ENCODE peak calls at places on chromosomes 2 and 18, in five cellular contexts. S, X, P, M and W are unnamed samples.

GRCh38 chr2:213087040-213087439 is 64.4 kb downstream of the IKZF2 start:
- DNase-seq in P (no peak), S (no peak), M (no peak), X (no peak), W (no peak)

GRCh38 chr18:35355140-35355618 is 11.0 kb upstream of the ZNF24 start:
- DNase-seq in M (peak; percentile 83), S (peak; percentile 32), X (no peak), P (peak; percentile 81), W (peak; percentile 76)

GRCh38 chr18:36322408-36322728 is 24.9 kb downstream of the FHOD3 start:
- DNase-seq in M (no peak), X (no peak), P (no peak), S (no peak), W (no peak)

GRCh38 chr2:177466337-177467195 is 74.0 kb downstream of the AGPS start:
- DNase-seq in S (no peak), X (no peak), P (no peak), M (no peak), W (no peak)

GRCh38 chr2:16168506-16169264 is 228.3 kb downstream of the MYCN start:
- DNase-seq in S (no peak), M (no peak), X (no peak), P (no peak), W (no peak)

GRCh38 chr2:238094438-238095022 is 5.6 kb upstream of the ESPNL start:
- DNase-seq in P (no peak), X (no peak), M (peak; percentile 72), S (no peak), W (no peak)

GRCh38 chr18:42883177-42883576 is 232.3 kb downstream of the RIT2 start:
- DNase-seq in M (no peak), P (no peak), S (no peak), X (no peak), W (no peak)

GRCh38 chr18:51196811-51197660 is 445 bp downstream of the MEX3C start:
- DNase-seq in P (peak; percentile 82), M (peak; percentile 84), X (no peak), S (peak; percentile 39), W (peak; percentile 22)

GRCh38 chr2:55888941-55889340 is 34.6 kb downstream of the EFEMP1 start:
- DNase-seq in P (no peak), X (no peak), S (no peak), M (no peak), W (no peak)

GRCh38 chr2:3200420-3200939 is 177.1 kb downstream of the EIPR1 start:
- DNase-seq in P (no peak), X (no peak), M (no peak), S (no peak), W (no peak)

GRCh38 chr2:52518673-52519072 is 1248.9 kb upstream of the CHAC2 start:
- DNase-seq in S (no peak), P (no peak), X (no peak), M (no peak), W (no peak)

GRCh38 chr2:22879009-22879863 is 505.7 kb upstream of the KLHL29 start:
- DNase-seq in M (no peak), X (no peak), S (no peak), P (no peak), W (no peak)

GRCh38 chr18:23943903-23944624 is 70.5 kb upstream of the TTC39C start:
- DNase-seq in S (no peak), M (no peak), P (peak; percentile 50), X (no peak), W (no peak)

GRCh38 chr2:111905990-111906735 is 7.8 kb downstream of the MERTK start:
- DNase-seq in M (no peak), X (no peak), S (peak; percentile 2), P (no peak), W (no peak)

GRCh38 chr2:60552851-60553495 is 481 bp downstream of the BCL11A start:
- DNase-seq in S (no peak), M (no peak), P (no peak), X (no peak), W (no peak)

GRCh38 chr2:28661589-28662001 is 90.0 kb upstream of the PPP1CB start:
- DNase-seq in P (peak; percentile 95), S (no peak), M (no peak), X (no peak), W (peak; percentile 39)

GRCh38 chr2:149082781-149083180 is 44.3 kb downstream of the LYPD6B start:
- DNase-seq in X (no peak), S (no peak), M (no peak), P (no peak), W (no peak)

GRCh38 chr18:58027341-58027740 is 16.7 kb upstream of the NEDD4L start:
- DNase-seq in P (no peak), X (no peak), S (no peak), M (no peak), W (no peak)

GRCh38 chr2:70596293-70596692 is 42.7 kb upstream of the TGFA start:
- DNase-seq in M (no peak), P (no peak), X (no peak), S (no peak), W (no peak)

GRCh38 chr2:70598197-70598596 is 44.6 kb upstream of the TGFA start:
- DNase-seq in M (no peak), P (no peak), X (no peak), S (no peak), W (no peak)

GRCh38 chr2:70596739-70597138 is 43.1 kb upstream of the TGFA start:
- DNase-seq in P (no peak), X (no peak), S (no peak), M (no peak), W (no peak)
- TF ChIP-seq EP300 in P (no peak), X (no peak), S (no peak), M (no peak), W (no peak)

GRCh38 chr2:106201656-106202055 is 7.6 kb upstream of the UXS1 start:
- DNase-seq in M (no peak), P (no peak), X (no peak), S (no peak), W (no peak)

GRCh38 chr2:106193977-106194778 is at the start of gene UXS1:
- DNase-seq in P (peak; percentile 99), M (peak; percentile 98), S (peak; percentile 99), X (peak; percentile 84), W (peak; percentile 94)

GRCh38 chr2:106195996-106196395 is 1.9 kb upstream of the UXS1 start:
- DNase-seq in X (no peak), M (no peak), S (no peak), P (no peak), W (no peak)

GRCh38 chr2:106195456-106195855 is 1.4 kb upstream of the UXS1 start:
- DNase-seq in M (no peak), P (no peak), X (no peak), S (no peak), W (no peak)

GRCh38 chr2:106197878-106198277 is 3.8 kb upstream of the UXS1 start:
- DNase-seq in X (no peak), S (no peak), P (no peak), M (no peak), W (no peak)
- TF ChIP-seq EP300 in X (no peak), S (no peak), P (no peak), M (no peak), W (no peak)

GRCh38 chr2:96530474-96531357 is 5.8 kb upstream of the ARID5A start:
- DNase-seq in X (no peak), P (peak; percentile 61), M (no peak), S (no peak), W (no peak)

GRCh38 chr2:96532641-96533291 is 3.8 kb upstream of the ARID5A start:
- DNase-seq in M (no peak), P (peak; percentile 66), X (no peak), S (no peak), W (no peak)

GRCh38 chr2:96531366-96531765 is 5.2 kb upstream of the ARID5A start:
- DNase-seq in S (no peak), P (peak; percentile 70), M (no peak), X (no peak), W (no peak)

GRCh38 chr2:96533292-96534073 is 3.1 kb upstream of the ARID5A start:
- DNase-seq in X (no peak), S (no peak), P (peak; percentile 94), M (peak; percentile 93), W (peak; percentile 88)

DNA sequence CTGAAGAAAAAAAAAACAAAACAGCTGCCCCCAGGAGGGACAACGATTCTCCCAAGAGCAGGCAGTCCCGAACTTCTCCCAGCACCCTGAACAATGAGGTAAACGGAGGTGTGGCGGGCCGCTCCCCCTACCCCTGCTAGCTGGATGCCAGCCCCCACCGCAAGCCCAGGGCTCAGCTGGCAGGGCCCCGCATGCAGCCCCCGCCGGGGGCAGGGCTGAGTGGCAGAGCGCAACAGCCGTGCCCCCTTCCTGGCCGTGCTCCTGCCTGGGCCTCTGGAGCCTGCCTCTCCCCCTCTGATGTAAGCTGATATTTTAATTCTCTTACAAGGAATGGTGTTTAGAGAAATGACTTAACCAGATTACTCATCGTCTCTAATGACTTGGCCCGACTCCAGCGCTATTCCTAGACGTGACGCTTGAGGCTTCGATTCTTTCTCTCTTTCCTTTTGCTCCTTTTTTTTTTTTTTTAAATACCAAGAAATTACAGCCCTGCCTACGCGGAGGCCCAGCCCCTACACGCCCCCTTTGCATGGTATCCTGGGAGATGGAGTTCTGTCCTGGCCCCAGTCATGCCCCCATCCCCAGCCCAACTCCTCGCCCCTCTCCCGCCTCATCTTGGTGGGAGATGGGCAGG is 4.6 kb upstream of the ARID5A start:
- DNase-seq in X (peak; percentile 58), S (peak; percentile 77), P (peak; percentile 99), M (peak; percentile 98), W (peak; percentile 100)
- TF ChIP-seq EP300 in X (no peak), S (no peak), P (peak; percentile 92), M (peak; percentile 37), W (peak; percentile 94)

DNA sequence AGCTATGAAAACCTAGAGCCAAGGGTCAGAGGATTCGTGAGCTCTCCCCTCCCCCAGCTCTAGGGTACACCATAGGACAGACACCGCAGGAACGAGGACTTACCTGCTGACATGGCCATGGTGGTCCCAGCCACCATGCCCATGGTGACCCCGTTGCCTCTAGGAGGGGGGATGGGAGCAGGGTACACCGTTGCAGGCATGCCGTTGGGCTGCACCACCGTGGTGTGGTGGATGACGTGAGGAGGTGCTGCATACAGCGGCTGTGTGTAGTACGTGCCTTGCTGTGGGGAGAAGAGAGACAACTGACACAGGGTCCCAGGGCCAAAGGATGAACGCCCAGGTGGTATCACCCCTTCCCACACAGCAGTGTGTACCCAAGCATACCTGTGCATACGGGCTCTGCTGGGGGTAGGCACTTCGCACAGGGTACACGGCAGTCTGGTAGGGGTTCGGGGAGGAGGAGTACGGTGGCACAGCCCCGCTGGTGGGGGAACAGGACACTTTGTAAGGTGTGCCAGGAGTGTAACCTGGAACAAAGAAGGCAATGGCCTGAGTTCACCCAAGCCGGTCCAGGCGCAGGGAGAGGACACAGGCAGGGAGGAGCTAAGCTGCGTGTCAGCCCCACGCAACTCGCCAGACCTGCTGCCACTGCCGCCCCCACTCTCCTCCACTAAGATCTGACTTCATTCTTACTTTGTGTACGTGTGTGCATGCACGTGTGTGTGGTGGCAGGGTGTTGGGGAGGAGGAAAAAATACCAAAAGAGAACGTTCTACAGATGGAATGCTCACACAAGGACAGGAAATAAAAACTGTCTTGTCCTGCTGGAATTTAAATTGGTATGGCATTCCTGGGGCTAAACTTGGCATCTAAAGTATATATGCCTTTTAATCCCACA is 37.8 kb downstream of the FAM168B start:
- DNase-seq in X (no peak), P (no peak), S (no peak), M (peak; percentile 63), W (no peak)
- TF ChIP-seq EP300 in X (no peak), P (no peak), S (no peak), M (no peak), W (no peak)

GRCh38 chr2:209495855-209496585 is 72.2 kb downstream of the MAP2 start:
- DNase-seq in M (no peak), X (peak; percentile 60), S (no peak), P (no peak), W (no peak)
- TF ChIP-seq EP300 in M (no peak), X (no peak), S (no peak), P (peak; percentile 60), W (peak; percentile 60)